ENCODE peak calls at places on chromosomes 3 and 15, in six cellular contexts. One of them, this sample, is unnamed.

GRCh38 chr15:55277116-55277564 is 12.5 kb downstream of the RAB27A start:
- DNase-seq in tibial nerve: no peak
- DNase-seq in SK-MEL-5: no peak
- DNase-seq in NCI-H510A: no peak
- DNase-seq in AG04450: peak
- DNase-seq in RPMI8226: no peak
- DNase-seq in this sample: no peak

GRCh38 chr15:59200560-59200959 is 6.1 kb upstream of the LDHAL6B start:
- DNase-seq in RPMI8226: no peak
- DNase-seq in NCI-H510A: no peak
- DNase-seq in tibial nerve: no peak
- DNase-seq in AG04450: no peak
- DNase-seq in SK-MEL-5: no peak
- DNase-seq in this sample: no peak

GRCh38 chr3:150528359-150528797 is 17.9 kb downstream of the SERP1 start:
- DNase-seq in AG04450: no peak
- DNase-seq in SK-MEL-5: peak
- DNase-seq in RPMI8226: peak
- DNase-seq in tibial nerve: no peak
- DNase-seq in NCI-H510A: no peak
- DNase-seq in this sample: peak

GRCh38 chr15:63986185-63986680 is 60.1 kb downstream of the DAPK2 start:
- DNase-seq in SK-MEL-5: no peak
- DNase-seq in RPMI8226: no peak
- DNase-seq in tibial nerve: no peak
- DNase-seq in NCI-H510A: no peak
- DNase-seq in AG04450: no peak
- DNase-seq in this sample: no peak

GRCh38 chr3:123602325-123602724 is 17.5 kb upstream of the HACD2 start:
- DNase-seq in AG04450: peak
- DNase-seq in tibial nerve: no peak
- DNase-seq in RPMI8226: no peak
- DNase-seq in NCI-H510A: no peak
- DNase-seq in SK-MEL-5: no peak
- DNase-seq in this sample: no peak

GRCh38 chr15:67855842-67856241 is 16.0 kb upstream of the RNU6-1 start:
- DNase-seq in AG04450: no peak
- DNase-seq in RPMI8226: no peak
- DNase-seq in NCI-H510A: no peak
- DNase-seq in tibial nerve: no peak
- DNase-seq in SK-MEL-5: peak
- DNase-seq in this sample: no peak

GRCh38 chr3:20022954-20023644 is 11.0 kb upstream of the PP2D1 start:
- DNase-seq in RPMI8226: no peak
- DNase-seq in tibial nerve: no peak
- DNase-seq in NCI-H510A: no peak
- DNase-seq in AG04450: no peak
- DNase-seq in SK-MEL-5: no peak
- DNase-seq in this sample: no peak

GRCh38 chr3:45640091-45640507 is 45.5 kb downstream of the LIMD1 start:
- DNase-seq in RPMI8226: no peak
- DNase-seq in AG04450: no peak
- DNase-seq in NCI-H510A: no peak
- DNase-seq in SK-MEL-5: no peak
- DNase-seq in tibial nerve: no peak
- DNase-seq in this sample: no peak

GRCh38 chr3:30966896-30967295 is 72.4 kb upstream of the GADL1 start:
- DNase-seq in SK-MEL-5: no peak
- DNase-seq in tibial nerve: no peak
- DNase-seq in RPMI8226: no peak
- DNase-seq in AG04450: no peak
- DNase-seq in NCI-H510A: no peak
- DNase-seq in this sample: no peak

GRCh38 chr15:90412356-90413194 is 24.5 kb downstream of the IQGAP1 start:
- DNase-seq in AG04450: no peak
- DNase-seq in NCI-H510A: peak
- DNase-seq in SK-MEL-5: peak
- DNase-seq in tibial nerve: peak
- DNase-seq in RPMI8226: no peak
- DNase-seq in this sample: no peak

GRCh38 chr3:178231645-178232044 is 304.6 kb upstream of the KCNMB2 start:
- DNase-seq in tibial nerve: no peak
- DNase-seq in SK-MEL-5: no peak
- DNase-seq in NCI-H510A: no peak
- DNase-seq in AG04450: no peak
- DNase-seq in RPMI8226: no peak
- DNase-seq in this sample: no peak